ENCODE peak calls at places on chromosomes 12 and 14, in four cellular contexts. O is epithelial cell of esophagus, C is AG04450, U is MG63. K is an unnamed sample.

GRCh38 chr14:73760598-73761586 is 46.7 kb upstream of the PNMA1 start:
- DNase-seq in O (no peak), C (no peak), U (no peak), K (no peak)

GRCh38 chr12:76515271-76515670 is 44.3 kb downstream of the OSBPL8 start:
- DNase-seq in O (no peak), C (no peak), U (no peak), K (no peak)

GRCh38 chr12:98639526-98639925 is 5.1 kb downstream of the IKBIP start:
- DNase-seq in O (no peak), C (no peak), U (no peak), K (no peak)

GRCh38 chr14:103130965-103131364 is 7.7 kb downstream of the TNFAIP2 start:
- DNase-seq in O (peak), C (peak), U (peak), K (no peak)

GRCh38 chr14:23047042-23047634 is 5.1 kb downstream of the PSMB11 start:
- DNase-seq in O (no peak), C (no peak), U (peak), K (no peak)

GRCh38 chr14:74242055-74243042 is 3.1 kb downstream of the VSX2 start:
- DNase-seq in O (no peak), C (no peak), U (no peak), K (no peak)

GRCh38 chr14:55913324-55914035 is 204.7 kb upstream of the PELI2 start:
- DNase-seq in O (no peak), C (no peak), U (no peak), K (peak)

GRCh38 chr12:27573972-27574371 is 50.0 kb downstream of the PPFIBP1 start:
- DNase-seq in O (peak), C (peak), U (peak), K (no peak)

GRCh38 chr12:46667547-46667946 is 158.2 kb downstream of the SLC38A4 start:
- DNase-seq in O (peak), C (no peak), U (no peak), K (no peak)

GRCh38 chr12:19739195-19739776 is 300.0 kb downstream of the AEBP2 start:
- DNase-seq in O (peak), C (peak), U (no peak), K (no peak)

GRCh38 chr14:91067186-91067585 is 6.7 kb upstream of the RPS6KA5 start:
- DNase-seq in O (no peak), C (no peak), U (no peak), K (no peak)

GRCh38 chr12:45257185-45257585 is 41.3 kb downstream of the ANO6 start:
- DNase-seq in O (no peak), C (no peak), U (no peak), K (no peak)

GRCh38 chr14:89041245-89041585 is 216.8 kb downstream of the TTC8 start:
- DNase-seq in O (peak), C (peak), U (no peak), K (peak)

GRCh38 chr12:108595711-108596647 is 1.9 kb downstream of the TMEM119 start:
- DNase-seq in O (no peak), C (no peak), U (no peak), K (no peak)

GRCh38 chr12:75270157-75270556 is 60.0 kb downstream of the CAPS2 start:
- DNase-seq in O (peak), C (no peak), U (no peak), K (no peak)

GRCh38 chr12:4975574-4975973 is 65.9 kb downstream of the KCNA1 start:
- DNase-seq in O (no peak), C (no peak), U (peak), K (no peak)

GRCh38 chr14:99133563-99134332 is 138.2 kb downstream of the BCL11B start:
- DNase-seq in O (peak), C (no peak), U (no peak), K (no peak)

GRCh38 chr12:108112815-108113556 is 16.1 kb upstream of the WSCD2 start:
- DNase-seq in O (no peak), C (no peak), U (no peak), K (no peak)

GRCh38 chr12:12534975-12535374 is 27.7 kb downstream of the DUSP16 start:
- DNase-seq in O (no peak), C (no peak), U (no peak), K (no peak)

GRCh38 chr12:15405601-15406000 is 83.3 kb downstream of the PTPRO start:
- DNase-seq in O (no peak), C (no peak), U (no peak), K (no peak)

GRCh38 chr12:52080403-52081201 is 1.1 kb downstream of the SMIM41 start:
- DNase-seq in O (no peak), C (no peak), U (no peak), K (no peak)
- H3K4me3 ChIP-seq in O (no peak), C (no peak), U (no peak), K (no peak)

DNA sequence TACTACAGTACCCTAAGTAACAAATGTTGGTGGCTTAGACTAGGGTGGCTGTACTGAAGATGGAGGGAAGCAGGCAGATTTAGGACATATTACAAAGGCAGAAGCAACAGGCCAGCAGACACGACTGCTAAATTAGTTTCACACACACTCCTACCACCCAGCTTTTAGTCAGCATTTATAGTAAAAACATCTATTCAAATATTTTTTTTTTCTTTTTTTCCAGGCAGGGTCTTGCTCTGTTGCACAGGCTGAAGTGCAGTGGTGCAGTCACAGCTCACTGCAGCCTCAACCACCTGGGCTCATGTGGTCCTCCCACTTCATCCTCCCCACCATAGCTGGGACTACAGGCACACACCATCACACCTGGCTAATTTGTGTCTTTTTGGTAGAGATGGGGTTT is 72.9 kb downstream of the CDK17 start:
- DNase-seq in O (no peak), C (no peak), U (no peak), K (no peak)
- H3K4me3 ChIP-seq in O (no peak), C (no peak), U (no peak), K (no peak)

DNA sequence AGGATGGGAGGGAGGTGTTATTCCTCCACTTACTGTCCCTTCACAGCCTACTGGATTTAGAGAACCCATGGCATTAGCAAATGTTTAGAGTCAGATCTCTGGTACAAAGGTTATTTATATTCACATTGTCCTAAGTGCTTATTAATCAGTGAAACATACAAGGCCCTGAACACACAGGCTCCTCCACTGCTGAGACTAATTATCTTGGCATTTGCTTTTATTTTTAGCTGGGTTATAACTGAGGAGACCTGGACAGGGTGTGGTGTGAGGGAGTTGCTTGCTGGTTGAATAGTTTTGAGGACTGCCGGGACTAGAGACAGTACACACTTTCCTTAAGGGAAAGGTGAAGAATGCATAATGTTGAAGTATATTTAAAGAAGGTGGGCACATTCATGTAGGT is 77.5 kb downstream of the FIGNL2 start:
- DNase-seq in O (peak), C (no peak), U (no peak), K (no peak)
- H3K4me3 ChIP-seq in O (no peak), C (no peak), U (no peak), K (no peak)

GRCh38 chr12:43758728-43759563 is at the start of the genes IRAK4 and PUS7L:
- DNase-seq in O (peak), C (peak), U (peak), K (peak)

GRCh38 chr12:43763769-43764168 is 5.0 kb downstream of the IRAK4 start:
- DNase-seq in O (no peak), C (no peak), U (no peak), K (no peak)

GRCh38 chr12:43760396-43760795 is 1.6 kb downstream of the IRAK4 start:
- DNase-seq in O (no peak), C (no peak), U (peak), K (no peak)

GRCh38 chr12:43762596-43762995 is 3.8 kb downstream of the IRAK4 start:
- DNase-seq in O (peak), C (no peak), U (no peak), K (no peak)

DNA sequence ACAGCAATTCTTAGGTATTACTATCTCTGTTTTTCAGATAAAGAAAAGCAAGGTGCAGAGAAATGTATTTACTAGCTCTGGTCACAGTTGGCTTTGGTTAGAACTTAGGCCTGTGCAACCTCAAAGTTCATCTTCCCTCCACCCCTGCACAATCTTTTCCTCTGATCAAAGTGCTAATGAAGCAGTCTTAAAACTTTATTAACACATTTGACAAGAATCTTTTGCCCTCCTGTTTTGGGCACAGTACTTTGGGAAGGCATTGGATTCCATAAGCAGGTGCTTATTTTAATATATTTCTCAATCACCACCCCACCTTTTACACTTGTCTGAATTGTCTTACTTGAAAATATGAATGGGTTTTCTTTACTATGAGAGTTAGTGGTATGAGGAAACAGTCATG is 2.8 kb downstream of the IRAK4 start:
- DNase-seq in O (peak), C (no peak), U (no peak), K (no peak)
- H3K4me3 ChIP-seq in O (no peak), C (no peak), U (no peak), K (no peak)

DNA sequence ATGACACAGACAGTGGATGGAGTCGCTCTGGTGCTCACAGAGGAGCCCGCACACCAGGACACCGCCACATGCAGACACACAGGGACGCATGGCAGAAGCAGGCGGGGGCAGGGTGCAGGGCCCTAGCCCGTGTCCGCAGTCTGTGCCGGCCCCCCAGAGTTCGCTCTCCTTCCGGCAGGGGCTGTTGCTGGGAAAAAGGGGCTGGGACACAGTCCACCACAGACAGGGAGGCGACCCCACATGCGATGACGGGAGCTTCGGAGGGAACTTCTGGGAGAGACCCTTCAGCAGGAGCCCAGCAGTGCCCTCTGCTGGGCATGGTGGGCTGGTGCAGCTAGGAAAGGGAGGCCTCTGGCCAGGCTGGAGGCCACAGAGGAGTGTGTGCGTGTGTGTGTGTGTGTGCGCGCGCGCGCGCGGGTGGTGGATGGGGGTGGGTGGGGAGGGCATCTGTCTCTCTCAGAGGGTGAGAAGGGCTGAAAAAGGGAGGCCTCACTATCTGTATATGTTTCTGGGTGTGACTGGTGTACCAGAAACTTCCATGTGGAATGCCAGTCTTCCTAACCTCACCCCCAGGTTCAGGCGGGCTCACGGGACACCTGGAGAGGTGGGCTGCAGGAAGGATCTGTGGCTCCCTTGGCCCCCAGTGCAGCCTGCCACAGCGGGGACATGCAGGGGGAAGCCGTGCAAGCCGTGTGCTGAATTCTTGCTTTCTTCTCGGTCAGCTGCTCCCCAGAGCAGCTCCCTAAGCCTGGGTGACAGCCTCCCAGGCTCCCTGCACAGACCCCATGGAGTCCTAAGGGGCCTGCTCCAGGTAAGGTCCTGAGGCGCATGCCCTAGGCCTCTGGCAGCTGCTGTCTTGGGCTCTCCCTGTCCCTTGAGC is 60.7 kb downstream of the PLEKHG3 start:
- DNase-seq in O (peak), C (peak), U (peak), K (no peak)
- H3K4me3 ChIP-seq in O (no peak), C (peak), U (no peak), K (peak)

K was measured in epithelial cell of proximal tubule.